ENCODE peak calls at places on chromosomes 3 and 15, in nine cellular contexts. E is GM23248; Y is NCI-H345; T is germinal center; M is RPMI8226; O is fibroblast of lung; U is CD8-positive, alpha-beta T cell; K is uterus; P is stimulated activated CD4-positive, alpha-beta T cell treated with anti-CD3 and anti-CD28 coated beads, Interleukin-15, amount 100 ng/mL, for 24 hours. H is an unnamed sample.

GRCh38 chr3:8341853-8342252 is 159.8 kb upstream of the LMCD1 start:
- DNase-seq in O (no peak), K (no peak), M (no peak), E (no peak), Y (no peak), P (no peak), U (no peak), T (no peak), H (no peak)

GRCh38 chr3:69294014-69294771 is 91.7 kb downstream of the FRMD4B start:
- DNase-seq in T (no peak), U (no peak), K (peak), E (peak), P (no peak), O (peak), Y (no peak), M (no peak), H (peak)

GRCh38 chr3:114361391-114361790 is 67.6 kb downstream of the TIGIT start:
- DNase-seq in P (no peak), M (no peak), E (no peak), U (no peak), T (no peak), K (no peak), Y (no peak), O (no peak), H (no peak)

GRCh38 chr3:71356272-71356671 is 227.3 kb downstream of the FOXP1 start:
- DNase-seq in P (peak), O (no peak), T (peak), U (no peak), Y (no peak), E (no peak), M (no peak), K (no peak), H (no peak)

GRCh38 chr3:46113608-46114007 is 86.3 kb upstream of the XCR1 start:
- DNase-seq in T (no peak), O (no peak), M (no peak), U (no peak), Y (no peak), P (no peak), K (no peak), E (no peak), H (no peak)

GRCh38 chr3:178389258-178389657 is 147.0 kb upstream of the KCNMB2 start:
- DNase-seq in E (no peak), U (no peak), O (no peak), P (no peak), K (no peak), T (no peak), M (no peak), Y (no peak), H (no peak)

GRCh38 chr3:38153986-38154608 is 11.2 kb upstream of the OXSR1 start:
- DNase-seq in M (no peak), E (peak), T (no peak), K (no peak), Y (no peak), O (peak), U (no peak), P (no peak), H (peak)

GRCh38 chr3:67011414-67012131 is 13.5 kb downstream of the KBTBD8 start:
- DNase-seq in O (no peak), Y (no peak), U (no peak), T (no peak), P (no peak), K (no peak), M (no peak), E (no peak), H (no peak)

GRCh38 chr15:45583731-45584639 is 3.2 kb upstream of the BLOC1S6 start:
- DNase-seq in K (no peak), P (peak), O (no peak), T (no peak), U (no peak), Y (no peak), M (no peak), E (no peak), H (no peak)

GRCh38 chr3:31733234-31733667 is 200.5 kb downstream of the STT3B start:
- DNase-seq in O (peak), U (no peak), M (no peak), K (peak), T (no peak), E (no peak), P (no peak), Y (peak), H (no peak)

H was measured in adipocyte.